ENCODE peak calls at places on chromosomes 11 and 22, in four cellular contexts. B, F, Z and T are unnamed samples.

GRCh38 chr11:77035580-77035979 is 1.4 kb downstream of the B3GNT6 start:
- DNase-seq in Z (no peak), F (no peak), B (no peak), T (no peak)

GRCh38 chr11:12523180-12523924 is 146.0 kb downstream of the PARVA start:
- DNase-seq in F (peak), Z (no peak), B (no peak), T (no peak)

GRCh38 chr22:27435839-27436581 is 365.5 kb downstream of the MN1 start:
- DNase-seq in B (peak), Z (peak), F (peak), T (no peak)

GRCh38 chr22:23263651-23264555 is 83.6 kb downstream of the BCR start:
- DNase-seq in B (no peak), F (no peak), Z (no peak), T (peak)

GRCh38 chr11:72969894-72970335 is 155.7 kb downstream of the ATG16L2 start:
- DNase-seq in F (peak), Z (no peak), B (peak), T (peak)

GRCh38 chr11:74989269-74989655 is 529 bp downstream of the NEU3 start:
- DNase-seq in F (no peak), B (no peak), Z (no peak), T (no peak)

GRCh38 chr11:113562981-113563461 is 87.8 kb upstream of the DRD2 start:
- DNase-seq in B (peak), Z (no peak), F (no peak), T (no peak)

GRCh38 chr11:121520243-121521144 is 67.7 kb upstream of the SORL1-AS1 start:
- DNase-seq in F (peak), B (peak), Z (no peak), T (peak)

GRCh38 chr22:30249049-30250038 is 2.8 kb upstream of the LIF start:
- DNase-seq in F (peak), B (no peak), Z (peak), T (no peak)

GRCh38 chr11:131025020-131025419 is 108.7 kb upstream of the SNX19 start:
- DNase-seq in Z (no peak), B (peak), F (peak), T (peak)

GRCh38 chr11:81219661-81220060 is 1514.0 kb downstream of the FAM181B start:
- DNase-seq in B (no peak), F (no peak), Z (no peak), T (no peak)

GRCh38 chr22:20089226-20089976 is 9.4 kb downstream of the DGCR8 start:
- DNase-seq in B (no peak), F (no peak), Z (no peak), T (no peak)

GRCh38 chr11:75516886-75517285 is 8.9 kb downstream of the GDPD5 start:
- DNase-seq in Z (no peak), F (no peak), B (no peak), T (no peak)

GRCh38 chr11:7622731-7623130 is 50.6 kb downstream of the CYB5R2 start:
- DNase-seq in F (no peak), B (no peak), Z (no peak), T (no peak)

GRCh38 chr11:17828311-17828751 is 93.8 kb downstream of the KCNC1 start:
- DNase-seq in B (peak), Z (peak), F (no peak), T (peak)

GRCh38 chr11:65422633-65423515 is at the start of gene NEAT1:
- DNase-seq in F (peak), B (peak), Z (peak), T (peak)

GRCh38 chr11:59144579-59145345 is 2.1 kb downstream of the FAM111A start:
- DNase-seq in B (peak), F (peak), Z (peak), T (peak)
- TF ChIP-seq CTCF in B (peak), F (peak), Z (no peak), T (peak)

GRCh38 chr22:39960791-39961746 is 872 bp downstream of the TMA7B start:
- DNase-seq in Z (no peak), B (peak), F (peak), T (peak)

GRCh38 chr22:39962071-39962470 is 1.9 kb downstream of the TMA7B start:
- DNase-seq in B (no peak), Z (no peak), F (no peak), T (no peak)

GRCh38 chr22:39958916-39959639 is 1.1 kb upstream of the TMA7B start:
- DNase-seq in B (no peak), Z (no peak), F (no peak), T (no peak)

GRCh38 chr22:39958009-39958711 is 2.0 kb upstream of the TMA7B start:
- DNase-seq in F (no peak), B (no peak), Z (no peak), T (no peak)

GRCh38 chr22:39959640-39960447 is at the start of gene TMA7B:
- DNase-seq in B (peak), F (peak), Z (no peak), T (peak)
- TF ChIP-seq CTCF in B (peak), F (peak), Z (no peak), T (peak)

GRCh38 chr11:119103793-119104192 is 2.1 kb upstream of the DPAGT1 start:
- DNase-seq in F (no peak), Z (no peak), B (no peak), T (no peak)
- TF ChIP-seq CTCF in F (peak), Z (no peak), B (no peak), T (no peak)

GRCh38 chr22:41758231-41758630 is 42.2 kb upstream of the CCDC134 start:
- DNase-seq in B (no peak), F (no peak), Z (no peak), T (no peak)

GRCh38 chr22:41768420-41768819 is 32.1 kb upstream of the CCDC134 start:
- DNase-seq in Z (no peak), B (no peak), F (no peak), T (peak)

GRCh38 chr22:41757507-41757906 is 43.0 kb upstream of the CCDC134 start:
- DNase-seq in Z (no peak), F (no peak), B (no peak), T (no peak)

GRCh38 chr22:41766476-41766875 is 34.0 kb upstream of the CCDC134 start:
- DNase-seq in B (no peak), Z (no peak), F (no peak), T (no peak)

DNA sequence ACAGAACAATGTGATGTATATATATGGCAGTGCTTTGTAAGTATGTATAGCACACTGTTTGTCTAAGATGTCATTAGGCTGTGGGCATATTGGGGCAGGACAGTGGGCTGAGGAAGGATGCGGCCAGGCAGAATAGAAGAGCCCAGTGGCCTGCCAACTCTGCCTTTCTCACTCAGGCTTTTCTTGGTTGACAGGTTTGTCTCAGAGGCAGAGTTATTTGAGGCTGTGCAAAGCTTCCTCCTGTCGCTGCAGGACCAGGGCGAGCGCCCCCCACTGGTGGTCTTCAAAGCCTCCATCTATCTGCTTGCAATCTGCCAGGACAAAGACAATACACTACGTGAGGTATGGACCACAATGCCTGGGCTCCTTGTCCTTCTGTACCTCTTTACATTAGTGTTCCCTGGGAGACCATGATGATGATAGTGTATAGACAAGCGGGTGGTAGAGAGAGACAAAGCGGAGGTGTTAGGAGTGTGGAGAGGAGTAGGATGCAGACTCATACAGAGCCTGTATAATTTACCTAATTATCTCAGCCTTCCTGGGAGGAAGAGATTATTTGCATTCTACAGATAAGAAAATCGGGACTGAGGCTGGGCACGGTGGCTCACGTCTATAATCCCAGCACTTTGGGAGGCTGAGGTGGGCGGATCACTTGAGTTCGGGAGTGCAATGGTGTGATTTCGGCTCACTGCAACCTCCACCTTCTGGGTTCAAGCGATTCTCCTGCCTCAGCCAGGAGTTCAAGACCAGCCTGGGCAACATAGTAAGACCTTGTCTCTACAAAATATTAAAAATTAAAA is 37.3 kb upstream of the CCDC134 start:
- DNase-seq in B (no peak), Z (no peak), F (peak), T (no peak)
- TF ChIP-seq CTCF in B (peak), Z (no peak), F (peak), T (peak)

DNA sequence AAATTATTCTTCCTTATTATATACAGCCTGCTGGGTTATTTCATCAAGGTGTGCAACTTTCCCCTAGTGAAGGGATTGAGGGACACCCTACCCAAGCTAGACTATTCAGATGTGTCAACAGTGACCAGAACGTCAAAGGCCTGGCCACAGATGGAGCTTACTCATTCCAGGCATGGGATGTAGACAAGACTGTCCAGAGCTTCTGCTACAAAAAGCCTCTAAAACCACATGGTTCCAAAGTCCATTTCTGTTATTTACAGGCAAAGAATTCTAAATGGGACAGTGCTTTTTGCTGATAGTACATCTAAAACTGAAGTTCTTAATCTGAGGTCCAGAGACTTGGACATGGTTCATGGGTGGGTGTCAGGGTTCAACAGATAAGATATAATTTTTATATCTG is 9.7 kb upstream of the SMCO4 start:
- DNase-seq in F (no peak), Z (no peak), B (no peak), T (no peak)
- TF ChIP-seq CTCF in F (no peak), Z (no peak), B (no peak), T (no peak)

GRCh38 chr11:67666303-67666645 is 8.1 kb downstream of the ALDH3B2 start:
- DNase-seq in F (no peak), B (no peak), Z (no peak), T (no peak)

GRCh38 chr11:67664696-67665536 is 9.5 kb downstream of the ALDH3B2 start:
- DNase-seq in F (no peak), Z (no peak), B (no peak), T (no peak)

GRCh38 chr11:67666676-67667489 is 7.5 kb downstream of the ALDH3B2 start:
- DNase-seq in F (no peak), B (no peak), Z (no peak), T (no peak)

GRCh38 chr11:67664213-67664585 is 10.2 kb downstream of the ALDH3B2 start:
- DNase-seq in B (no peak), Z (no peak), F (no peak), T (no peak)

DNA sequence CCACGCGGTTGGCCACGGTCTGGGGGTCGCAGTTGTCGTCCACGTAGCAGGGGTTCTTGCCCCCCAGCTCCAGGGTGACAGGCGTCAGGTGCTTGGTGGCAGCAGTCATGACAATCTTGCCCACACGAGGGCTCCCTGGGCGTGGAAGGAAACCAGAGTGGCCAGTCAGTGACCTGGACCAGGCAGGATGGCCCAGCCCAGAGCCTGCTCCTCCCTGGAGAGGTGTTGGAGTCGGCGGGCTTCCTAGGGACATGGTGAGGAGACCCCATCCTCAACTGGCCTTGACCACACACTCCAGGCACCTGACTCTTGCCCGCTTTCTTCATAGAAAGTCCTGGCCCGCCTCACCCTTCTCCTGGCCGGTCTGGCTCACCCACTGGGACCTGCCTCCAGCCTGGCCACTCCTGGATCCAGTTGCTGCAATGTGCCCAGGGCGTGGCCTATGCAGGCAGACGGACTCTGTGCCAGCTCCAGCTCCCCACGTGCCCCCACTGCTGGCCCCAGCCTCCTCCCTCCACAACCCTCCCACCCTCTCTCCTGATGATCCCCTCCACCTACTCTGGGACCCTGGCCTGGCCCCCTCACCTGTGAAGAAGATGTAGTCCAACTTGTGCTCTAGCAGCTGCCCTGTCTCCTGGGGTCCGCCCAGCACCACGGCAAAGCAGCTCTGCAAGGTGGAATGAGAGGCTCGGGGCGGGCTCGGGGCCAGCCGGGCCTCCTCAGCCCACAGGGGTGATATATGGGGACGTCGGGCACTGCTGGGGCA is 8.7 kb downstream of the ALDH3B2 start:
- DNase-seq in Z (no peak), F (no peak), B (no peak), T (no peak)
- TF ChIP-seq CTCF in Z (no peak), F (no peak), B (no peak), T (peak)